ENCODE peak calls at places on chromosomes 13 and 19, in five cellular contexts. One of them, this sample, is unnamed.

GRCh38 chr19:45973564-45974338 is at the start of gene NOVA2:
- DNase-seq in GM04504: no peak
- DNase-seq in mesenteric fat pad: peak
- DNase-seq in NAMALWA: peak
- DNase-seq in effector memory CD8-positive, alpha-beta T cell: peak
- DNase-seq in this sample: peak

GRCh38 chr13:24040835-24041234 is 119.7 kb upstream of the SPATA13 start:
- DNase-seq in GM04504: no peak
- DNase-seq in mesenteric fat pad: no peak
- DNase-seq in NAMALWA: no peak
- DNase-seq in effector memory CD8-positive, alpha-beta T cell: no peak
- DNase-seq in this sample: peak

GRCh38 chr13:36074659-36075058 is 56.5 kb downstream of the DCLK1 start:
- DNase-seq in GM04504: no peak
- DNase-seq in mesenteric fat pad: no peak
- DNase-seq in NAMALWA: no peak
- DNase-seq in effector memory CD8-positive, alpha-beta T cell: no peak
- DNase-seq in this sample: no peak

GRCh38 chr19:57269515-57270250 is 10.6 kb upstream of the ZNF460 start:
- DNase-seq in GM04504: peak
- DNase-seq in mesenteric fat pad: no peak
- DNase-seq in NAMALWA: peak
- DNase-seq in effector memory CD8-positive, alpha-beta T cell: no peak
- DNase-seq in this sample: no peak

GRCh38 chr19:14004619-14005380 is 1.3 kb downstream of the RFX1 start:
- DNase-seq in GM04504: no peak
- DNase-seq in mesenteric fat pad: no peak
- DNase-seq in NAMALWA: peak
- DNase-seq in effector memory CD8-positive, alpha-beta T cell: no peak
- DNase-seq in this sample: no peak

GRCh38 chr19:43776285-43776684 is 4.5 kb downstream of the KCNN4 start:
- DNase-seq in GM04504: no peak
- DNase-seq in mesenteric fat pad: no peak
- DNase-seq in NAMALWA: no peak
- DNase-seq in effector memory CD8-positive, alpha-beta T cell: no peak
- DNase-seq in this sample: no peak

GRCh38 chr19:2923510-2923909 is 21.3 kb downstream of the ZNF77 start:
- DNase-seq in GM04504: peak
- DNase-seq in mesenteric fat pad: no peak
- DNase-seq in NAMALWA: no peak
- DNase-seq in effector memory CD8-positive, alpha-beta T cell: no peak
- DNase-seq in this sample: no peak

GRCh38 chr13:94335786-94336357 is 143.6 kb downstream of the DCT start:
- DNase-seq in GM04504: no peak
- DNase-seq in mesenteric fat pad: no peak
- DNase-seq in NAMALWA: no peak
- DNase-seq in effector memory CD8-positive, alpha-beta T cell: no peak
- DNase-seq in this sample: no peak

GRCh38 chr13:29884671-29885424 is 34.4 kb upstream of the UBL3 start:
- DNase-seq in GM04504: no peak
- DNase-seq in mesenteric fat pad: no peak
- DNase-seq in NAMALWA: no peak
- DNase-seq in effector memory CD8-positive, alpha-beta T cell: no peak
- DNase-seq in this sample: peak

GRCh38 chr13:74250738-74251190 is 116.6 kb upstream of the KLF12 start:
- DNase-seq in GM04504: peak
- DNase-seq in mesenteric fat pad: no peak
- DNase-seq in NAMALWA: no peak
- DNase-seq in effector memory CD8-positive, alpha-beta T cell: no peak
- DNase-seq in this sample: no peak

GRCh38 chr19:49435670-49436069 is 5.7 kb downstream of the SLC17A7 start:
- DNase-seq in GM04504: no peak
- DNase-seq in mesenteric fat pad: no peak
- DNase-seq in NAMALWA: no peak
- DNase-seq in effector memory CD8-positive, alpha-beta T cell: no peak
- DNase-seq in this sample: no peak

GRCh38 chr13:60095300-60095699 is 68.4 kb downstream of the DIAPH3 start:
- DNase-seq in GM04504: no peak
- DNase-seq in mesenteric fat pad: no peak
- DNase-seq in NAMALWA: peak
- DNase-seq in effector memory CD8-positive, alpha-beta T cell: no peak
- DNase-seq in this sample: peak

GRCh38 chr13:91017031-91017668 is 330.3 kb upstream of the MIR17HG start:
- DNase-seq in GM04504: peak
- DNase-seq in mesenteric fat pad: no peak
- DNase-seq in NAMALWA: peak
- DNase-seq in effector memory CD8-positive, alpha-beta T cell: no peak
- DNase-seq in this sample: peak

GRCh38 chr13:108964601-108965000 is 335.2 kb downstream of the MYO16 start:
- DNase-seq in GM04504: no peak
- DNase-seq in mesenteric fat pad: no peak
- DNase-seq in NAMALWA: no peak
- DNase-seq in effector memory CD8-positive, alpha-beta T cell: no peak
- DNase-seq in this sample: no peak

GRCh38 chr13:80342541-80343371 is 1.8 kb upstream of the SPRY2 start:
- DNase-seq in GM04504: no peak
- DNase-seq in mesenteric fat pad: peak
- DNase-seq in NAMALWA: peak
- DNase-seq in effector memory CD8-positive, alpha-beta T cell: peak
- DNase-seq in this sample: peak

GRCh38 chr19:32404213-32404938 is 1.2 kb upstream of the DPY19L3 start:
- DNase-seq in GM04504: no peak
- DNase-seq in mesenteric fat pad: no peak
- DNase-seq in NAMALWA: no peak
- DNase-seq in effector memory CD8-positive, alpha-beta T cell: no peak
- DNase-seq in this sample: peak

GRCh38 chr13:80009760-80010159 is 331.2 kb downstream of the SPRY2 start:
- DNase-seq in GM04504: no peak
- DNase-seq in mesenteric fat pad: no peak
- DNase-seq in NAMALWA: no peak
- DNase-seq in effector memory CD8-positive, alpha-beta T cell: no peak
- DNase-seq in this sample: no peak

GRCh38 chr13:27043013-27043412 is 128.6 kb downstream of the USP12 start:
- DNase-seq in GM04504: peak
- DNase-seq in mesenteric fat pad: no peak
- DNase-seq in NAMALWA: no peak
- DNase-seq in effector memory CD8-positive, alpha-beta T cell: no peak
- DNase-seq in this sample: peak

GRCh38 chr19:12689012-12689411 is 1.2 kb downstream of the GNG14 start:
- DNase-seq in GM04504: no peak
- DNase-seq in mesenteric fat pad: no peak
- DNase-seq in NAMALWA: no peak
- DNase-seq in effector memory CD8-positive, alpha-beta T cell: no peak
- DNase-seq in this sample: no peak

GRCh38 chr19:45276284-45276687 is 25.2 kb downstream of the MARK4 start:
- DNase-seq in GM04504: no peak
- DNase-seq in mesenteric fat pad: no peak
- DNase-seq in NAMALWA: peak
- DNase-seq in effector memory CD8-positive, alpha-beta T cell: no peak
- DNase-seq in this sample: no peak

GRCh38 chr13:99313941-99314340 is 6.7 kb upstream of the GPR183 start:
- DNase-seq in GM04504: no peak
- DNase-seq in mesenteric fat pad: no peak
- DNase-seq in NAMALWA: no peak
- DNase-seq in effector memory CD8-positive, alpha-beta T cell: no peak
- DNase-seq in this sample: no peak

GRCh38 chr13:25584975-25585374 is 213.2 kb downstream of the ATP8A2 start:
- DNase-seq in GM04504: no peak
- DNase-seq in mesenteric fat pad: no peak
- DNase-seq in NAMALWA: no peak
- DNase-seq in effector memory CD8-positive, alpha-beta T cell: no peak
- DNase-seq in this sample: no peak

GRCh38 chr19:8209111-8209964 is at the start of gene CERS4:
- DNase-seq in GM04504: no peak
- DNase-seq in mesenteric fat pad: peak
- DNase-seq in NAMALWA: peak
- DNase-seq in effector memory CD8-positive, alpha-beta T cell: peak
- DNase-seq in this sample: peak

This sample was measured in mesendoderm.